ENCODE peak calls at places on chromosomes 3 and 15, in nine cellular contexts. M is spleen; L is body of pancreas; D is Daoy; I is central memory CD4-positive, alpha-beta T cell; G is AG10803; X is T1000; V is stimulated activated CD4-positive, alpha-beta T cell treated with anti-CD3 and anti-CD28 coated beads, TNF-alpha, amount 100 ng/mL, for 1 hour; Z is NAMALWA. F is an unnamed sample.

GRCh38 chr15:78979456-78980320 is 34.8 kb upstream of the CTSH start:
- DNase-seq in M (no peak), L (peak), D (peak), I (peak), G (peak), X (no peak), V (no peak), Z (peak), F (peak)

GRCh38 chr3:119794971-119795612 is 13.2 kb downstream of the NR1I2 start:
- DNase-seq in M (no peak), L (peak), D (peak), I (no peak), G (no peak), X (peak), V (no peak), Z (no peak), F (peak)

GRCh38 chr15:62475595-62475994 is 310.5 kb upstream of the C2CD4B start:
- DNase-seq in M (no peak), L (no peak), D (no peak), I (no peak), G (no peak), X (no peak), V (no peak), Z (no peak), F (no peak)

GRCh38 chr15:50996641-50997040 is 88.2 kb downstream of the AP4E1 start:
- DNase-seq in M (no peak), L (no peak), D (no peak), I (no peak), G (peak), X (no peak), V (no peak), Z (no peak), F (peak)

GRCh38 chr3:2172561-2173171 is 74.0 kb downstream of the CNTN4 start:
- DNase-seq in M (no peak), L (no peak), D (no peak), I (no peak), G (no peak), X (no peak), V (no peak), Z (no peak), F (no peak)

GRCh38 chr15:70486451-70487379 is 276.6 kb downstream of the UACA start:
- DNase-seq in M (peak), L (no peak), D (peak), I (no peak), G (peak), X (peak), V (peak), Z (no peak), F (peak)

GRCh38 chr15:20357139-20358065 is 184.2 kb downstream of the GOLGA6L6 start:
- DNase-seq in M (peak), L (no peak), D (peak), I (no peak), G (no peak), X (no peak), V (no peak), Z (no peak), F (no peak)

GRCh38 chr15:52765779-52766178 is 24.4 kb downstream of the ONECUT1 start:
- DNase-seq in M (no peak), L (peak), D (no peak), I (no peak), G (peak), X (no peak), V (no peak), Z (no peak), F (no peak)

F was measured in astrocyte.